ENCODE peak calls at places on chromosomes 16 and 17, in eight cellular contexts. R is KBM-7, K is Daoy, S is AG10803, H is astrocyte of the cerebellum, O is GM03348, C is bronchial epithelial cell, V is NCI-H345. G is an unnamed sample.
A peak's percentile ranks its signal among the peaks of the same experiment; 100 is the strongest.

GRCh38 chr16:58492066-58492465 is 7.9 kb upstream of the NDRG4 start:
- DNase-seq in H (no peak), S (no peak), C (no peak), R (no peak), K (no peak), V (no peak), O (no peak), G (no peak)

GRCh38 chr16:15598648-15599190 is 44.2 kb downstream of the MARF1 start:
- DNase-seq in V (no peak), O (no peak), H (no peak), R (no peak), K (no peak), S (no peak), C (no peak), G (no peak)

GRCh38 chr17:13869301-13869700 is 200.0 kb upstream of the COX10 start:
- DNase-seq in R (no peak), K (peak; percentile 25), S (no peak), H (peak; percentile 49), C (no peak), V (no peak), O (no peak), G (no peak)

GRCh38 chr17:2837147-2837561 is 40.9 kb downstream of the RAP1GAP2 start:
- DNase-seq in C (no peak), S (no peak), H (no peak), R (no peak), K (peak; percentile 38), V (no peak), O (no peak), G (no peak)

GRCh38 chr16:67425581-67425980 is 5.3 kb upstream of the HSD11B2 start:
- DNase-seq in V (no peak), C (no peak), H (no peak), R (no peak), S (no peak), O (no peak), K (no peak), G (no peak)

GRCh38 chr16:2154533-2155090 is 970 bp upstream of the TRAF7 start:
- DNase-seq in R (no peak), S (no peak), V (peak; percentile 51), H (no peak), C (no peak), K (no peak), O (no peak), G (no peak)

GRCh38 chr17:49980703-49981197 is 11.8 kb downstream of the DLX4 start:
- DNase-seq in V (no peak), O (no peak), K (no peak), C (peak; percentile 75), R (no peak), H (no peak), S (no peak), G (no peak)

GRCh38 chr16:66616592-66616991 is 12.1 kb downstream of the CMTM3 start:
- DNase-seq in V (no peak), H (no peak), O (no peak), C (no peak), R (no peak), K (no peak), S (no peak), G (no peak)

GRCh38 chr17:40179923-40180659 is 2.8 kb downstream of the RAPGEFL1 start:
- DNase-seq in H (peak; percentile 27), O (peak; percentile 57), C (peak; percentile 61), R (no peak), V (no peak), K (peak; percentile 80), S (peak; percentile 38), G (no peak)

GRCh38 chr17:62140836-62141235 is 75.8 kb upstream of the MED13 start:
- DNase-seq in K (no peak), V (no peak), H (no peak), C (no peak), O (no peak), S (no peak), R (no peak), G (no peak)

GRCh38 chr16:8660841-8661301 is 13.5 kb upstream of the ABAT start:
- DNase-seq in C (peak; percentile 48), V (peak; percentile 75), H (peak; percentile 13), S (peak; percentile 47), O (peak; percentile 84), R (peak; percentile 83), K (peak; percentile 75), G (peak; percentile 1)

GRCh38 chr17:75874323-75875181 is 3.8 kb downstream of the TRIM47 start:
- DNase-seq in C (no peak), K (no peak), O (no peak), H (no peak), S (no peak), R (no peak), V (no peak), G (no peak)

G was measured in Kasumi-1.